ENCODE peak calls at places on chromosomes 6 and 20, in eight cellular contexts. One of them, this sample, is unnamed.

GRCh38 chr20:31573555-31574295 is 31.4 kb upstream of the ID1 start:
- DNase-seq in A673: no peak
- DNase-seq in activated CD4-positive, CD25-positive, alpha-beta regulatory T cell: no peak
- DNase-seq in amniotic stem cell: no peak
- DNase-seq in testis: no peak
- DNase-seq in Calu3: peak; percentile 38
- DNase-seq in cardiac muscle cell: no peak
- DNase-seq in naive thymus-derived CD4-positive, alpha-beta T cell: no peak
- DNase-seq in this sample: no peak

GRCh38 chr6:165643015-165643414 is 20.0 kb downstream of the PDE10A start:
- DNase-seq in A673: no peak
- DNase-seq in activated CD4-positive, CD25-positive, alpha-beta regulatory T cell: no peak
- DNase-seq in amniotic stem cell: no peak
- DNase-seq in testis: no peak
- DNase-seq in Calu3: no peak
- DNase-seq in cardiac muscle cell: no peak
- DNase-seq in naive thymus-derived CD4-positive, alpha-beta T cell: no peak
- DNase-seq in this sample: no peak

GRCh38 chr20:8853805-8854338 is 215.0 kb upstream of the PLCB4 start:
- DNase-seq in A673: peak; percentile 83
- DNase-seq in activated CD4-positive, CD25-positive, alpha-beta regulatory T cell: no peak
- DNase-seq in amniotic stem cell: peak; percentile 58
- DNase-seq in testis: peak; percentile 45
- DNase-seq in Calu3: peak; percentile 18
- DNase-seq in cardiac muscle cell: peak; percentile 91
- DNase-seq in naive thymus-derived CD4-positive, alpha-beta T cell: peak; percentile 0
- DNase-seq in this sample: no peak

GRCh38 chr6:15572296-15573016 is 90.4 kb downstream of the DTNBP1 start:
- DNase-seq in A673: no peak
- DNase-seq in activated CD4-positive, CD25-positive, alpha-beta regulatory T cell: no peak
- DNase-seq in amniotic stem cell: no peak
- DNase-seq in testis: no peak
- DNase-seq in Calu3: no peak
- DNase-seq in cardiac muscle cell: no peak
- DNase-seq in naive thymus-derived CD4-positive, alpha-beta T cell: no peak
- DNase-seq in this sample: no peak

GRCh38 chr6:144922120-144922722 is 637.1 kb downstream of the UTRN start:
- DNase-seq in A673: no peak
- DNase-seq in activated CD4-positive, CD25-positive, alpha-beta regulatory T cell: no peak
- DNase-seq in amniotic stem cell: no peak
- DNase-seq in testis: no peak
- DNase-seq in Calu3: no peak
- DNase-seq in cardiac muscle cell: peak; percentile 19
- DNase-seq in naive thymus-derived CD4-positive, alpha-beta T cell: no peak
- DNase-seq in this sample: peak; percentile 14

GRCh38 chr20:40462600-40462999 is 226.4 kb downstream of the MAFB start:
- DNase-seq in A673: no peak
- DNase-seq in activated CD4-positive, CD25-positive, alpha-beta regulatory T cell: no peak
- DNase-seq in amniotic stem cell: no peak
- DNase-seq in testis: no peak
- DNase-seq in Calu3: no peak
- DNase-seq in cardiac muscle cell: no peak
- DNase-seq in naive thymus-derived CD4-positive, alpha-beta T cell: no peak
- DNase-seq in this sample: no peak

GRCh38 chr20:43681468-43681942 is 14.6 kb downstream of the MYBL2 start:
- DNase-seq in A673: peak; percentile 51
- DNase-seq in activated CD4-positive, CD25-positive, alpha-beta regulatory T cell: no peak
- DNase-seq in amniotic stem cell: no peak
- DNase-seq in testis: no peak
- DNase-seq in Calu3: no peak
- DNase-seq in cardiac muscle cell: no peak
- DNase-seq in naive thymus-derived CD4-positive, alpha-beta T cell: peak; percentile 12
- DNase-seq in this sample: peak; percentile 87

GRCh38 chr20:63693975-63694595 is 2.4 kb upstream of the TNFRSF6B start:
- DNase-seq in A673: no peak
- DNase-seq in activated CD4-positive, CD25-positive, alpha-beta regulatory T cell: no peak
- DNase-seq in amniotic stem cell: no peak
- DNase-seq in testis: no peak
- DNase-seq in Calu3: no peak
- DNase-seq in cardiac muscle cell: no peak
- DNase-seq in naive thymus-derived CD4-positive, alpha-beta T cell: no peak
- DNase-seq in this sample: no peak

GRCh38 chr20:51195419-51195901 is 172.6 kb upstream of the KCNG1 start:
- DNase-seq in A673: peak; percentile 61
- DNase-seq in activated CD4-positive, CD25-positive, alpha-beta regulatory T cell: no peak
- DNase-seq in amniotic stem cell: no peak
- DNase-seq in testis: no peak
- DNase-seq in Calu3: peak; percentile 38
- DNase-seq in cardiac muscle cell: peak; percentile 52
- DNase-seq in naive thymus-derived CD4-positive, alpha-beta T cell: no peak
- DNase-seq in this sample: no peak

GRCh38 chr6:85124472-85125428 is 325.1 kb upstream of the NT5E start:
- DNase-seq in A673: peak; percentile 41
- DNase-seq in activated CD4-positive, CD25-positive, alpha-beta regulatory T cell: no peak
- DNase-seq in amniotic stem cell: no peak
- DNase-seq in testis: no peak
- DNase-seq in Calu3: no peak
- DNase-seq in cardiac muscle cell: peak; percentile 56
- DNase-seq in naive thymus-derived CD4-positive, alpha-beta T cell: no peak
- DNase-seq in this sample: no peak

GRCh38 chr20:25058797-25059486 is 1.0 kb upstream of the ACSS1 start:
- DNase-seq in A673: peak; percentile 68
- DNase-seq in activated CD4-positive, CD25-positive, alpha-beta regulatory T cell: no peak
- DNase-seq in amniotic stem cell: no peak
- DNase-seq in testis: peak; percentile 74
- DNase-seq in Calu3: no peak
- DNase-seq in cardiac muscle cell: peak; percentile 30
- DNase-seq in naive thymus-derived CD4-positive, alpha-beta T cell: no peak
- DNase-seq in this sample: no peak

GRCh38 chr20:62136283-62137091 is 6.7 kb downstream of the PSMA7 start:
- DNase-seq in A673: peak; percentile 79
- DNase-seq in activated CD4-positive, CD25-positive, alpha-beta regulatory T cell: peak; percentile 51
- DNase-seq in amniotic stem cell: no peak
- DNase-seq in testis: peak; percentile 81
- DNase-seq in Calu3: peak; percentile 83
- DNase-seq in cardiac muscle cell: peak; percentile 77
- DNase-seq in naive thymus-derived CD4-positive, alpha-beta T cell: peak; percentile 77
- DNase-seq in this sample: peak; percentile 78

GRCh38 chr6:43773050-43773956 is 3.3 kb downstream of the VEGFA start:
- DNase-seq in A673: peak; percentile 67
- DNase-seq in activated CD4-positive, CD25-positive, alpha-beta regulatory T cell: peak; percentile 10
- DNase-seq in amniotic stem cell: no peak
- DNase-seq in testis: peak; percentile 40
- DNase-seq in Calu3: peak; percentile 92
- DNase-seq in cardiac muscle cell: peak; percentile 64
- DNase-seq in naive thymus-derived CD4-positive, alpha-beta T cell: no peak
- DNase-seq in this sample: peak; percentile 82

GRCh38 chr20:63009988-63010769 is 3.4 kb upstream of the BHLHE23 start:
- DNase-seq in A673: no peak
- DNase-seq in activated CD4-positive, CD25-positive, alpha-beta regulatory T cell: peak; percentile 15
- DNase-seq in amniotic stem cell: no peak
- DNase-seq in testis: no peak
- DNase-seq in Calu3: no peak
- DNase-seq in cardiac muscle cell: peak; percentile 13
- DNase-seq in naive thymus-derived CD4-positive, alpha-beta T cell: peak; percentile 67
- DNase-seq in this sample: no peak

GRCh38 chr6:160379464-160379863 is 31.3 kb downstream of the SLC22A3 start:
- DNase-seq in A673: no peak
- DNase-seq in activated CD4-positive, CD25-positive, alpha-beta regulatory T cell: no peak
- DNase-seq in amniotic stem cell: no peak
- DNase-seq in testis: no peak
- DNase-seq in Calu3: no peak
- DNase-seq in cardiac muscle cell: peak; percentile 72
- DNase-seq in naive thymus-derived CD4-positive, alpha-beta T cell: no peak
- DNase-seq in this sample: no peak

GRCh38 chr20:54172532-54172855 is 1.3 kb downstream of the CYP24A1 start:
- DNase-seq in A673: no peak
- DNase-seq in activated CD4-positive, CD25-positive, alpha-beta regulatory T cell: no peak
- DNase-seq in amniotic stem cell: no peak
- DNase-seq in testis: no peak
- DNase-seq in Calu3: peak; percentile 81
- DNase-seq in cardiac muscle cell: no peak
- DNase-seq in naive thymus-derived CD4-positive, alpha-beta T cell: no peak
- DNase-seq in this sample: no peak

GRCh38 chr20:38770546-38770945 is 22.3 kb downstream of the ACTR5 start:
- DNase-seq in A673: no peak
- DNase-seq in activated CD4-positive, CD25-positive, alpha-beta regulatory T cell: no peak
- DNase-seq in amniotic stem cell: no peak
- DNase-seq in testis: no peak
- DNase-seq in Calu3: no peak
- DNase-seq in cardiac muscle cell: no peak
- DNase-seq in naive thymus-derived CD4-positive, alpha-beta T cell: no peak
- DNase-seq in this sample: no peak

GRCh38 chr20:37357481-37358365 is 11.8 kb downstream of the SRC start:
- DNase-seq in A673: no peak
- DNase-seq in activated CD4-positive, CD25-positive, alpha-beta regulatory T cell: no peak
- DNase-seq in amniotic stem cell: no peak
- DNase-seq in testis: no peak
- DNase-seq in Calu3: no peak
- DNase-seq in cardiac muscle cell: no peak
- DNase-seq in naive thymus-derived CD4-positive, alpha-beta T cell: no peak
- DNase-seq in this sample: no peak

GRCh38 chr20:37534401-37535157 is 6.9 kb upstream of the BLCAP start:
- DNase-seq in A673: peak; percentile 85
- DNase-seq in activated CD4-positive, CD25-positive, alpha-beta regulatory T cell: peak; percentile 9
- DNase-seq in amniotic stem cell: peak; percentile 37
- DNase-seq in testis: peak; percentile 75
- DNase-seq in Calu3: peak; percentile 81
- DNase-seq in cardiac muscle cell: peak; percentile 86
- DNase-seq in naive thymus-derived CD4-positive, alpha-beta T cell: peak; percentile 55
- DNase-seq in this sample: peak; percentile 69

GRCh38 chr20:1617055-1617454 is 2.8 kb downstream of the SIRPB1 start:
- DNase-seq in A673: peak; percentile 80
- DNase-seq in activated CD4-positive, CD25-positive, alpha-beta regulatory T cell: no peak
- DNase-seq in amniotic stem cell: no peak
- DNase-seq in testis: no peak
- DNase-seq in Calu3: no peak
- DNase-seq in cardiac muscle cell: peak; percentile 11
- DNase-seq in naive thymus-derived CD4-positive, alpha-beta T cell: no peak
- DNase-seq in this sample: no peak

GRCh38 chr6:134416501-134417154 is 98.7 kb upstream of the SGK1 start:
- DNase-seq in A673: no peak
- DNase-seq in activated CD4-positive, CD25-positive, alpha-beta regulatory T cell: peak; percentile 8
- DNase-seq in amniotic stem cell: no peak
- DNase-seq in testis: no peak
- DNase-seq in Calu3: no peak
- DNase-seq in cardiac muscle cell: peak; percentile 68
- DNase-seq in naive thymus-derived CD4-positive, alpha-beta T cell: no peak
- DNase-seq in this sample: no peak